ENCODE peak calls at places on chromosomes 2 and 18, in eight cellular contexts. W, T, Q, H, Z, R, D and J are unnamed samples.

GRCh38 chr2:3605013-3605961 is 10.4 kb downstream of the COLEC11 start:
- DNase-seq in W (peak), T (no peak), Q (no peak), H (no peak), Z (no peak), R (peak), D (no peak), J (peak)

GRCh38 chr18:79597176-79598045 is 82.2 kb upstream of the CTDP1 start:
- DNase-seq in W (no peak), T (no peak), Q (no peak), H (no peak), Z (no peak), R (peak), D (peak), J (no peak)

GRCh38 chr2:240528406-240529040 is 29.3 kb downstream of the ANKMY1 start:
- DNase-seq in W (no peak), T (no peak), Q (no peak), H (no peak), Z (no peak), R (no peak), D (no peak), J (no peak)

GRCh38 chr2:88903744-88904353 is 212.4 kb downstream of the RPIA start:
- DNase-seq in W (peak), T (no peak), Q (peak), H (peak), Z (no peak), R (no peak), D (no peak), J (peak)

GRCh38 chr2:96970910-96971309 is 15.5 kb downstream of the FAM178B start:
- DNase-seq in W (no peak), T (no peak), Q (no peak), H (no peak), Z (no peak), R (no peak), D (no peak), J (peak)

GRCh38 chr18:10398571-10398970 is 55.9 kb upstream of the APCDD1 start:
- DNase-seq in W (no peak), T (no peak), Q (no peak), H (no peak), Z (no peak), R (no peak), D (no peak), J (no peak)

GRCh38 chr18:24914685-24915267 is 437.2 kb downstream of the ZNF521 start:
- DNase-seq in W (no peak), T (no peak), Q (no peak), H (no peak), Z (no peak), R (no peak), D (no peak), J (no peak)

GRCh38 chr2:102142829-102143449 is 393 bp downstream of the IL1R1 start:
- DNase-seq in W (peak), T (peak), Q (no peak), H (no peak), Z (no peak), R (no peak), D (no peak), J (no peak)

GRCh38 chr2:525021-525420 is 152.2 kb downstream of the TMEM18 start:
- DNase-seq in W (no peak), T (no peak), Q (no peak), H (no peak), Z (no peak), R (no peak), D (no peak), J (no peak)

GRCh38 chr2:45283764-45284620 is 274.7 kb upstream of the SIX2 start:
- DNase-seq in W (peak), T (no peak), Q (peak), H (peak), Z (no peak), R (no peak), D (no peak), J (no peak)

GRCh38 chr2:37713258-37713700 is 41.8 kb upstream of the CDC42EP3 start:
- DNase-seq in W (no peak), T (no peak), Q (peak), H (peak), Z (no peak), R (no peak), D (no peak), J (no peak)

GRCh38 chr2:67798536-67799160 is 264.2 kb downstream of the C1D start:
- DNase-seq in W (no peak), T (no peak), Q (no peak), H (no peak), Z (no peak), R (no peak), D (no peak), J (no peak)

GRCh38 chr2:101559576-101559975 is 84.7 kb upstream of the RFX8 start:
- DNase-seq in W (no peak), T (peak), Q (no peak), H (peak), Z (no peak), R (peak), D (no peak), J (no peak)